ENCODE peak calls at places on chromosome 22, in four cellular contexts. Q is K562; B is CD4-positive, alpha-beta T cell; Z is PC-3. T is an unnamed sample.

GRCh38 chr22:22710719-22711531 is 66.5 kb downstream of the GGTLC2 start:
- DNase-seq in Q (peak), B (peak), Z (peak), T (peak)

GRCh38 chr22:38097557-38098409 is 12.7 kb downstream of the BAIAP2L2 start:
- DNase-seq in Q (peak), B (no peak), Z (no peak), T (no peak)

GRCh38 chr22:47372111-47372581 is 609.7 kb downstream of the TBC1D22A start:
- DNase-seq in Q (no peak), B (no peak), Z (no peak), T (no peak)

GRCh38 chr22:26360169-26360885 is 68.7 kb upstream of the ASPHD2 start:
- DNase-seq in Q (peak), B (peak), Z (peak), T (peak)

GRCh38 chr22:26800858-26801257 is 143.5 kb downstream of the MIAT start:
- DNase-seq in Q (peak), B (no peak), Z (no peak), T (no peak)

GRCh38 chr22:17985606-17986005 is 38.8 kb downstream of the MICAL3 start:
- DNase-seq in Q (no peak), B (no peak), Z (no peak), T (no peak)

GRCh38 chr22:27450448-27450847 is 351.1 kb downstream of the MN1 start:
- DNase-seq in Q (no peak), B (no peak), Z (no peak), T (no peak)

GRCh38 chr22:26781591-26781990 is 124.2 kb downstream of the MIAT start:
- DNase-seq in Q (no peak), B (no peak), Z (no peak), T (no peak)

GRCh38 chr22:22556578-22556977 is 2.5 kb downstream of the PRAME start:
- DNase-seq in Q (peak), B (no peak), Z (no peak), T (no peak)

DNA sequence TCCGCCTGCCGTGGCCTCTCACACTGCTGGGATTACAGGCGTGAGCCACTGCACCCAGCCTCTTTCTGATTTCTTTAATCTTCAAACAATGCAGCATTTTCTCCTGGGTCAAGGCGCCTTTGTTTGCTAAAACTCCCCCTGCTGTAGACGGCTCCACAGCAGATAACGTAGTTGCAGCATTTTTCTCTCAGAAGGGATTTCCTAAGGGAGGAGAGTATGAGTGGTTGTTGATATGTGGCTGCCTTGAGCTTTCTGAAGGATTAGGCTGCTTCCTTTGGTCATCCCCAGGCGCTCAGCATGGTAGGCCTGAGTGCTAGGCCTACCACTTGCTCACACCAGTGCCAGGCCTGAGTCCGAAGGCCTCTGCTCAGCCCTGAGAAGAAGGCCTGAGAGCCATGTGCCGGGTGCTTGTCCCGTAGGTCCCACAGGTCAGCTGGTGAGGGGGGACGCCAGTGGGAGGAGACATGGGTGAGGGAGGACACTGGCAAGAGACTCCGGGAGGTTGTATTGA is 18.1 kb downstream of the SMARCB1 start:
- DNase-seq in Q (no peak), B (no peak), Z (no peak), T (no peak)
- TF ChIP-seq CTCF in Q (no peak), B (no peak), Z (no peak), T (no peak)

DNA sequence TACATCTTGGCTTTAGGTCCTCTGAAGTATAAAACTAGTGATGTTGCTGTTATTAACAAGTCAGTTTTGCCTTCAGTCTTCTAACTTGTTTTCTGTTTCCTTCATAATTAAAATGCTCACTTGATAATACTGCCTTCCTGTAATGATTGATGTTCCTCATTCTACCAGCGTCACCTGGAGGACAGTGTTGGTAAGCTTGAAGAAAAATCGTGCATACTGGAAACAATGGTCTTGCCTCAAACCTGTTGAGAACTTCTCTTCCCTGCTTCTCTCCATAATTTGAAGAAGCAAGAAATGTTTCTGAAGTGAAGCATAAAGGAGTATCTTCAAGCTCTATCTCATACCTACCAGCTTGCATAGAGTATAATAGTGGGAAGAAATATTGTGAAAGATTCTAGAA is 3.0 kb downstream of the YWHAH start:
- DNase-seq in Q (no peak), B (no peak), Z (no peak), T (no peak)
- TF ChIP-seq CTCF in Q (peak), B (peak), Z (peak), T (no peak)

GRCh38 chr22:30947821-30948454 is 20.6 kb downstream of the MORC2 start:
- DNase-seq in Q (peak), B (no peak), Z (peak), T (no peak)
- TF ChIP-seq CTCF in Q (peak), B (peak), Z (peak), T (no peak)

DNA sequence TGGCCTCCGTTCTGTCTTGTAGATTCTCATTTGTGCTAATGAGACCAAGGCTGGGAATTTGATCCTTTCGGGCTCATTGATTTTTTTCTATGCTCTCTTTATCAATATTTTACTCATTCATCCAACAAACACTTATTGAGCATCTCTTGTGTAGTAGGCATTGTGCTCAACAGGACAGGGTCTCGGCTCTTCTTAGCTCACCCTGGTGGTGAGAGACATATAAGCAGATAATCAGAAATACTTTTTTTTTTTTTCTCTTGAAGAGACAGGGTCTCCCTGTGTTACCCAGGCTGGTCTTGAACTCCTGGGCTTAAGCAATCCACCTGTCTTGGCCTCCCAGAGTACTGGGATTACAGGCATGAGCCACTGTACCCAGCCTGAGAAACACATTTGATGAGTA is 48.0 kb upstream of the SLC5A1 start:
- DNase-seq in Q (no peak), B (no peak), Z (peak), T (no peak)
- TF ChIP-seq CTCF in Q (peak), B (no peak), Z (peak), T (no peak)